ENCODE peak calls at places on chromosomes 7 and 10, in ten cellular contexts. Y is sigmoid colon, O is A549, R is K562, D is H1, X is ovary, F is tibial nerve, G is suprapubic skin, Q is HepG2, Z is stomach. I is an unnamed sample.

GRCh38 chr10:112588225-112588990 is 141.4 kb downstream of the VTI1A start:
- DNase-seq in O (no peak), R (no peak), F (no peak), Y (no peak), Z (no peak), X (no peak), G (no peak), D (no peak), Q (no peak), I (no peak)

GRCh38 chr7:12102527-12102926 is 108.6 kb upstream of the TMEM106B start:
- DNase-seq in G (no peak), D (no peak), Q (no peak), X (no peak), F (no peak), R (no peak), O (no peak), Z (no peak), Y (no peak), I (no peak)

GRCh38 chr10:90915141-90916075 is 5.5 kb downstream of the ANKRD1 start:
- DNase-seq in R (no peak), D (no peak), O (no peak), Y (no peak), G (no peak), F (no peak), X (no peak), Q (no peak), Z (no peak), I (no peak)

GRCh38 chr7:95246935-95247370 is 77.4 kb downstream of the PON1 start:
- DNase-seq in O (peak; percentile 89), Q (peak; percentile 54), D (peak; percentile 51), X (peak; percentile 24), F (peak; percentile 65), R (peak; percentile 26), G (no peak), Z (peak; percentile 26), Y (peak; percentile 70), I (peak; percentile 52)

GRCh38 chr7:70154521-70155180 is 556.4 kb downstream of the AUTS2 start:
- DNase-seq in D (no peak), Y (no peak), X (no peak), F (no peak), Z (no peak), G (no peak), O (no peak), R (no peak), Q (no peak), I (no peak)

GRCh38 chr10:33286186-33286934 is 48.1 kb downstream of the NRP1 start:
- DNase-seq in Z (no peak), F (no peak), O (no peak), X (no peak), D (no peak), R (no peak), G (no peak), Y (no peak), Q (no peak), I (no peak)

GRCh38 chr10:101725843-101726242 is 30.9 kb upstream of the FBXW4 start:
- DNase-seq in D (no peak), F (no peak), Q (no peak), X (no peak), G (no peak), R (no peak), Y (no peak), Z (no peak), O (no peak), I (peak; percentile 45)

GRCh38 chr7:142181966-142182365 is 70.4 kb downstream of the MGAM2 start:
- DNase-seq in F (no peak), Q (no peak), O (no peak), Z (no peak), Y (no peak), X (no peak), D (no peak), R (no peak), G (no peak), I (no peak)

GRCh38 chr10:114492351-114493037 is 88.2 kb upstream of the AFAP1L2 start:
- DNase-seq in G (no peak), Y (no peak), Q (no peak), Z (no peak), F (no peak), D (no peak), R (no peak), X (no peak), O (no peak), I (no peak)

GRCh38 chr7:50682573-50682972 is 100.1 kb downstream of the GRB10 start:
- DNase-seq in X (no peak), Z (no peak), O (no peak), R (no peak), D (no peak), Q (no peak), F (no peak), G (no peak), Y (no peak), I (no peak)

GRCh38 chr10:96017227-96017687 is 26.1 kb upstream of the CCNJ start:
- DNase-seq in Z (no peak), D (peak; percentile 54), Y (no peak), R (peak; percentile 45), G (no peak), O (peak; percentile 69), Q (peak; percentile 68), F (peak; percentile 67), X (no peak), I (peak; percentile 21)

GRCh38 chr10:48929413-48929990 is 10.1 kb downstream of the LRRC18 start:
- DNase-seq in Y (no peak), D (no peak), Z (no peak), Q (no peak), F (no peak), R (no peak), X (no peak), G (no peak), O (no peak), I (no peak)

GRCh38 chr7:568681-569035 is 49.0 kb upstream of the PDGFA start:
- DNase-seq in Z (no peak), G (no peak), X (peak; percentile 64), D (no peak), O (no peak), F (no peak), Y (no peak), R (no peak), Q (no peak), I (no peak)

DNA sequence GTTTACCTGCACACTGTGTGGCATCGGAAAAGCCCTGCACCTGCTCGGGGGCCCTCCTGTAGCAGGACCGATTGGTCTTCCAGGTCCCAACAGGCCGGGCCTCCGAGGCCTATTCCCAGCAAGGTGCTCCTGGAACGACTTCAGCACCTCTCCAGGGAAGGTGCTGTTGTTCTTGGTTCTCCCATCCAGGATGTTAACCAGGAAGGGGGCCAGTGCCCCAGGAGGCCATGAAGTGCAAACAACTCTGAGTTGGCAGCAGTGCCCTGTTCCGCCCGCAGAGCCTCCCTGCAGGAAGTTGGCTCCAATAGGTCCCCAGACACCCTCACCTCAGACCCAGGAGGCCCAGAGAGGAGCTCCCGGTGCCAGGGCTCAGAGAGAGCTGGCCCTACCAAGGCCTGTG is 64.0 kb upstream of the DUSP5 start:
- DNase-seq in Q (no peak), Y (peak; percentile 44), D (no peak), F (no peak), O (no peak), X (no peak), G (no peak), Z (peak; percentile 69), R (no peak), I (peak; percentile 3)
- H3K4me1 ChIP-seq in Q (no peaks in the 10 kb centered on the region), Y (no peaks in the 10 kb centered on the region), D (peaks cover 4% of the 10 kb centered on the region), F (peaks cover 1% of the 10 kb centered on the region), O (peaks cover 24% of the 10 kb centered on the region), X (no peaks in the 10 kb centered on the region), G (peaks cover 10% of the 10 kb centered on the region), Z (peaks cover 9% of the 10 kb centered on the region), R (peaks cover 3% of the 10 kb centered on the region), I (no peaks in the 10 kb centered on the region)

GRCh38 chr10:123506455-123506854 is 159.7 kb upstream of the GPR26 start:
- DNase-seq in Q (no peak), Z (no peak), O (no peak), F (no peak), Y (no peak), R (no peak), D (no peak), X (no peak), G (no peak), I (no peak)

GRCh38 chr10:123501148-123501547 is 165.0 kb upstream of the GPR26 start:
- DNase-seq in D (no peak), O (no peak), F (no peak), R (no peak), Z (no peak), Y (no peak), Q (no peak), G (no peak), X (no peak), I (no peak)

GRCh38 chr10:123496996-123497660 is 169.0 kb upstream of the GPR26 start:
- DNase-seq in X (no peak), Q (no peak), R (no peak), Z (no peak), F (no peak), Y (no peak), O (no peak), D (no peak), G (no peak), I (no peak)

GRCh38 chr10:123507298-123507697 is 158.9 kb upstream of the GPR26 start:
- DNase-seq in G (no peak), Z (no peak), Y (no peak), F (no peak), R (no peak), Q (no peak), O (no peak), X (no peak), D (no peak), I (no peak)

GRCh38 chr10:123502983-123503382 is 163.2 kb upstream of the GPR26 start:
- DNase-seq in O (no peak), Q (no peak), Y (no peak), Z (no peak), X (no peak), F (no peak), D (no peak), R (no peak), G (no peak), I (no peak)
- TF ChIP-seq EP300 in O (no peak), Q (no peak), Y (no peak), Z (no peak), X (no peak), F (no peak), D (no peak), R (no peak), G (no peak), I (no peak)

GRCh38 chr7:135210818-135211178 is 528 bp downstream of the WDR91 start:
- DNase-seq in Q (no peak), O (no peak), R (no peak), Y (peak; percentile 77), D (no peak), G (no peak), F (no peak), Z (no peak), X (no peak), I (no peak)
- H3K27ac ChIP-seq in Q (peak overlapping the region; percentile 54), O (peak overlapping the region; percentile 85), R (peak overlapping the region; percentile 66), Y (peak overlapping the region; percentile 96), D (no peak overlapping the region), G (peak overlapping the region; percentile 75), F (peak overlapping the region; percentile 91), Z (peak overlapping the region; percentile 92), X (peak overlapping the region; percentile 94), I (peak overlapping the region; percentile 92)

GRCh38 chr7:130426541-130426940 is 14.3 kb downstream of the CEP41 start:
- DNase-seq in Y (no peak), D (no peak), X (no peak), Q (no peak), F (no peak), Z (no peak), R (no peak), G (no peak), O (no peak), I (no peak)
- H3K4me1 ChIP-seq in Y (peaks cover 14% of the 10 kb centered on the region), D (no peaks in the 10 kb centered on the region), X (peaks cover 6% of the 10 kb centered on the region), Q (no peaks in the 10 kb centered on the region), F (peaks cover 13% of the 10 kb centered on the region), Z (peaks cover 21% of the 10 kb centered on the region), R (no peaks in the 10 kb centered on the region), G (peaks cover 14% of the 10 kb centered on the region), O (no peaks in the 10 kb centered on the region), I (peaks cover 2% of the 10 kb centered on the region)